ENCODE peak calls at places on chromosomes 6 and 20, in ten cellular contexts. O is GM20000, P is endodermal cell, H is A549, T is thyroid gland, E is fibroblast of the aortic adventitia, D is PC-3, U is WTC11, I is neural crest cell, X is GM10248. Y is an unnamed sample.

GRCh38 chr20:17925300-17925939 is 43.2 kb downstream of the SNX5 start:
- DNase-seq in O (no peak), P (no peak), H (no peak), T (no peak), E (peak), D (no peak), U (no peak), I (no peak), X (no peak), Y (no peak)

GRCh38 chr6:100460650-100461204 is 4.0 kb downstream of the SIM1 start:
- DNase-seq in O (no peak), P (peak), H (peak), T (no peak), E (no peak), D (no peak), U (peak), I (no peak), X (no peak), Y (no peak)

GRCh38 chr20:50680106-50680960 is 11.0 kb downstream of the RIPOR3 start:
- DNase-seq in O (no peak), P (no peak), H (no peak), T (peak), E (peak), D (no peak), U (no peak), I (no peak), X (no peak), Y (no peak)

GRCh38 chr6:102660288-102660687 is 1266.8 kb downstream of the GRIK2 start:
- DNase-seq in O (no peak), P (no peak), H (no peak), T (no peak), E (no peak), D (no peak), U (no peak), I (no peak), X (no peak), Y (no peak)

GRCh38 chr20:8132632-8133587 is 844 bp downstream of the PLCB1 start:
- DNase-seq in O (no peak), P (peak), H (peak), T (peak), E (peak), D (no peak), U (peak), I (no peak), X (no peak), Y (no peak)

GRCh38 chr6:11011787-11012234 is 32.3 kb downstream of the ELOVL2 start:
- DNase-seq in O (no peak), P (peak), H (peak), T (no peak), E (peak), D (peak), U (peak), I (no peak), X (no peak), Y (peak)

GRCh38 chr6:50278663-50279062 is 228.9 kb upstream of the DEFB112 start:
- DNase-seq in O (no peak), P (no peak), H (no peak), T (no peak), E (no peak), D (no peak), U (no peak), I (no peak), X (no peak), Y (no peak)

GRCh38 chr6:138483911-138484731 is 15.2 kb downstream of the NHSL1 start:
- DNase-seq in O (peak), P (no peak), H (no peak), T (no peak), E (no peak), D (no peak), U (no peak), I (no peak), X (no peak), Y (no peak)

GRCh38 chr20:38299963-38300362 is 4.0 kb upstream of the BPI start:
- DNase-seq in O (no peak), P (peak), H (no peak), T (peak), E (no peak), D (peak), U (no peak), I (no peak), X (no peak), Y (no peak)

GRCh38 chr6:135535989-135536414 is 38.5 kb upstream of the AHI1 start:
- DNase-seq in O (peak), P (peak), H (peak), T (no peak), E (peak), D (peak), U (no peak), I (peak), X (peak), Y (peak)

GRCh38 chr6:97665410-97665809 is 382.4 kb upstream of the MMS22L start:
- DNase-seq in O (no peak), P (peak), H (no peak), T (no peak), E (no peak), D (no peak), U (peak), I (no peak), X (no peak), Y (no peak)

GRCh38 chr6:63597142-63598000 is 25.1 kb downstream of the LOC128125822 start:
- DNase-seq in O (no peak), P (no peak), H (no peak), T (no peak), E (no peak), D (peak), U (no peak), I (no peak), X (no peak), Y (no peak)

GRCh38 chr6:82078286-82078908 is 169.1 kb downstream of the IBTK start:
- DNase-seq in O (no peak), P (no peak), H (no peak), T (no peak), E (no peak), D (no peak), U (no peak), I (no peak), X (no peak), Y (no peak)

GRCh38 chr6:14549319-14549770 is 431.8 kb downstream of the CD83 start:
- DNase-seq in O (no peak), P (no peak), H (no peak), T (no peak), E (no peak), D (no peak), U (no peak), I (peak), X (no peak), Y (no peak)

GRCh38 chr20:22371843-22372242 is 212.5 kb downstream of the FOXA2 start:
- DNase-seq in O (peak), P (no peak), H (no peak), T (peak), E (no peak), D (no peak), U (no peak), I (no peak), X (peak), Y (no peak)

GRCh38 chr6:113968472-113968871 is 2.5 kb downstream of the HDAC2 start:
- DNase-seq in O (no peak), P (no peak), H (no peak), T (no peak), E (no peak), D (no peak), U (no peak), I (no peak), X (no peak), Y (no peak)

GRCh38 chr6:144094731-144095133 is 641 bp downstream of the SF3B5 start:
- DNase-seq in O (no peak), P (no peak), H (no peak), T (no peak), E (no peak), D (no peak), U (no peak), I (no peak), X (peak), Y (peak)

GRCh38 chr6:5657684-5658429 is 348.9 kb downstream of the NRN1 start:
- DNase-seq in O (no peak), P (no peak), H (no peak), T (no peak), E (peak), D (peak), U (no peak), I (no peak), X (no peak), Y (no peak)

GRCh38 chr20:8557711-8558110 is 425.6 kb downstream of the PLCB1 start:
- DNase-seq in O (no peak), P (no peak), H (no peak), T (no peak), E (peak), D (no peak), U (no peak), I (no peak), X (no peak), Y (no peak)

GRCh38 chr6:35357671-35358070 is 15.3 kb downstream of the PPARD start:
- DNase-seq in O (no peak), P (no peak), H (no peak), T (no peak), E (no peak), D (no peak), U (no peak), I (no peak), X (no peak), Y (no peak)

GRCh38 chr6:150894935-150895686 is 29.6 kb downstream of the MTHFD1L start:
- DNase-seq in O (peak), P (no peak), H (peak), T (no peak), E (peak), D (peak), U (no peak), I (no peak), X (peak), Y (no peak)

GRCh38 chr6:88895911-88896310 is 67.5 kb downstream of the RNGTT start:
- DNase-seq in O (no peak), P (no peak), H (no peak), T (no peak), E (no peak), D (no peak), U (no peak), I (no peak), X (no peak), Y (no peak)

DNA sequence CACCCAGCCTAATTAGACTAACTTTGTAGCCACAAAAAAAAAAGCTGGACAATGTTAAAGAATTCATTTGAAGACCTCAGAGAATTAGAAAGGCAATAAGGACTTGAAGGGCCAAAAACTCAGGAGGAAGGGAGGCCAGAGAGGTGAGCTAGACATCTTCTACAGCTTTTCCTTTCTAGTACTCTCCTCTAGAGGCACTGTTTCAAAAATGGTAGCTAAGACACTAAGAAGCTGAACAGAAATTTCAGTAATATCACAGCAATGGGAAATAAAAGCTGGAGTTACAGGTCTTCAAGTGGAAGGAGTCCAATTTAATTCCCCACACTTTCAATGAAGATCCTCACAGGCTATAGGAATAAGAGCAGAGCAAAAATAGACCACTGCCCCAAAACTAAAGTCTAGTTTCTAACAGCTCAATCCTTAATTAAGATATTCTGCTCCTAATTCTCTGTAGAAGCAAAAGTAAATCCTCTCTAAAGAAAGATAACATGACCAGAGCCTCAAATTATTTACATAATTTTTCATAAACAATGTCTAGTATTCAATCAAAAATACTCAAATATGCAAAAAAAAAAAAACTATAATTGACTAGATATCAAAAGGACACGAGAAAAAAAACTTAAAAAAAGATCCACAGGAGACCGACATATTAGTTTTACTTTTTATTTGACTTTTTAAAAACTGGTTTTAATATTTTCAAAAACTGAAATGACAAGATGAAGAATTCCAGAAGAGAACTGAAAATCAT is 63.7 kb downstream of the RNGTT start:
- DNase-seq in O (no peak), P (no peak), H (no peak), T (no peak), E (no peak), D (peak), U (no peak), I (no peak), X (no peak), Y (no peak)
- TF ChIP-seq CTCF in O (no peak), P (peak), H (no peak), T (no peak), E (no peak), D (peak), U (peak), I (peak), X (no peak), Y (peak)

GRCh38 chr20:6265204-6265904 is 142.5 kb upstream of the FERMT1 start:
- DNase-seq in O (peak), P (no peak), H (peak), T (peak), E (peak), D (peak), U (no peak), I (no peak), X (peak), Y (peak)
- TF ChIP-seq CTCF in O (no peak), P (peak), H (peak), T (peak), E (peak), D (peak), U (no peak), I (peak), X (peak), Y (peak)

DNA sequence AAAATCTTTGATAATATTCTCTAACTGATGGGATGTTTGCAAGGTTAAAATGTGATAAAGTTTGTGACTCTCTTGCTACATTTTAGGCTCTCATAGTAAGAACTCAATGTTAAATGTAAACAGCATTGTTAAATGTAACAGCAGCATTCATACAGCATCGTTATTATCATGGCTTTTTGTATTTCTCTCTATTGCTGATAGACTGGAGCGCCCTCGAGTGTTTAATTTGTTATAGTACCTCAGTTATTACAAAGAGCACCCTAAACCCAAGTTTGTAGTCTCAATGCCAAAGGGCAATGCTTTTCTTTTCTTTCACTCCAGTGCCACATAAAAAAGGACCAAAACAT is 14.9 kb upstream of the TTPAL start:
- DNase-seq in O (peak), P (no peak), H (peak), T (no peak), E (peak), D (peak), U (no peak), I (no peak), X (no peak), Y (no peak)
- TF ChIP-seq CTCF in O (peak), P (peak), H (peak), T (no peak), E (peak), D (peak), U (no peak), I (peak), X (peak), Y (peak)

GRCh38 chr6:44514576-44515193 is 127.2 kb downstream of the CDC5L start:
- DNase-seq in O (no peak), P (no peak), H (no peak), T (no peak), E (no peak), D (no peak), U (no peak), I (no peak), X (no peak), Y (no peak)

GRCh38 chr6:44512868-44513641 is 125.5 kb downstream of the CDC5L start:
- DNase-seq in O (no peak), P (peak), H (no peak), T (peak), E (peak), D (peak), U (no peak), I (no peak), X (no peak), Y (peak)

GRCh38 chr6:44508646-44509045 is 121.1 kb downstream of the CDC5L start:
- DNase-seq in O (no peak), P (no peak), H (no peak), T (no peak), E (peak), D (peak), U (no peak), I (no peak), X (no peak), Y (no peak)

GRCh38 chr6:44514085-44514484 is 126.6 kb downstream of the CDC5L start:
- DNase-seq in O (no peak), P (no peak), H (no peak), T (no peak), E (no peak), D (no peak), U (no peak), I (no peak), X (no peak), Y (no peak)

DNA sequence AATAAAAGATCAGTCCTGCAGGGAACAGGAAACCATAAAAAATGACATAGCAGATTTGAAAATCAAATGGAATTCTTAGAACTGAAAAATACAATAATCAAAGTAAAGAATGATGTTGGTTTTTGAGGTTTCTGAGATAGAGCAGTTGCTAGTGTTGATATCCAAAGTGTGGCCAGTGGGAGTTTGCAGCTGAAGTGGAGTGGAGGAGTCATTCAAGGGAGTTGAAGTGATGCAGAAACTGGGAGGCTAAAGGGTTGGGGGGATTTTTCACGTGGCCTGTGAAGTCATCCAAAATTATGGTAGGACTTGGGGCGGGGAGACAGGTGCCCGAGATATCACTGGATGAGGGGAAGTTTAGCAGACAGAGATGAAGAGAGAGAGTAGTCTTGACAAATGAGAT is 123.6 kb downstream of the CDC5L start:
- DNase-seq in O (no peak), P (no peak), H (no peak), T (no peak), E (no peak), D (no peak), U (no peak), I (no peak), X (no peak), Y (no peak)
- TF ChIP-seq CTCF in O (no peak), P (no peak), H (no peak), T (no peak), E (no peak), D (no peak), U (no peak), I (no peak), X (no peak), Y (no peak)

GRCh38 chr6:70375166-70375565 is 38.1 kb upstream of the FAM135A start:
- DNase-seq in O (no peak), P (no peak), H (no peak), T (no peak), E (peak), D (peak), U (no peak), I (no peak), X (no peak), Y (peak)

GRCh38 chr6:70376628-70377027 is 36.7 kb upstream of the FAM135A start:
- DNase-seq in O (no peak), P (no peak), H (no peak), T (no peak), E (no peak), D (no peak), U (no peak), I (no peak), X (no peak), Y (no peak)

GRCh38 chr6:70377372-70377771 is 35.9 kb upstream of the FAM135A start:
- DNase-seq in O (no peak), P (no peak), H (no peak), T (no peak), E (no peak), D (no peak), U (no peak), I (no peak), X (no peak), Y (no peak)

GRCh38 chr6:70379473-70380013 is 33.8 kb upstream of the FAM135A start:
- DNase-seq in O (no peak), P (no peak), H (no peak), T (no peak), E (no peak), D (no peak), U (no peak), I (no peak), X (no peak), Y (no peak)

GRCh38 chr6:70375882-70376281 is 37.4 kb upstream of the FAM135A start:
- DNase-seq in O (no peak), P (peak), H (peak), T (no peak), E (no peak), D (no peak), U (no peak), I (no peak), X (no peak), Y (no peak)
- TF ChIP-seq CTCF in O (peak), P (peak), H (no peak), T (no peak), E (peak), D (peak), U (peak), I (peak), X (no peak), Y (peak)

GRCh38 chr6:40166963-40167362 is 232.7 kb upstream of the MOCS1 start:
- DNase-seq in O (no peak), P (no peak), H (no peak), T (no peak), E (no peak), D (no peak), U (no peak), I (no peak), X (no peak), Y (no peak)
- TF ChIP-seq CTCF in O (no peak), P (no peak), H (no peak), T (no peak), E (no peak), D (no peak), U (no peak), I (no peak), X (no peak), Y (no peak)

Y was measured in foreskin keratinocyte.